ENCODE peak calls at places on chromosomes 11 and 22, in nine cellular contexts. Y is lower leg skin; V is globus pallidus; F is coronary artery; T is activated T-helper 1 cell treated with Interleukin-2 at 50 U/mL for 16 hours; S is left ventricle myocardium inferior; E is stimulated activated CD4-positive, alpha-beta T cell treated with anti-CD3 and anti-CD28 coated beads, Interleukin-2, amount 100 ng/mL, for 48 hours; G is T-helper 1 cell; X is activated T-cell treated with anti-CD3 and anti-CD28 coated beads, Interleukin-2, amount 50 U/mL, for 4 hours. Q is an unnamed sample.

GRCh38 chr22:21102659-21103267 is 57.0 kb downstream of the LRRC74B start:
- DNase-seq in Y (peak), V (peak), F (no peak), T (peak), S (peak), E (peak), G (peak), X (peak), Q (peak)

GRCh38 chr11:86571273-86571948 is 101.0 kb downstream of the ME3 start:
- DNase-seq in Y (no peak), V (no peak), F (no peak), T (no peak), S (no peak), E (no peak), G (no peak), X (no peak), Q (peak)

GRCh38 chr22:29638678-29639077 is 35.2 kb downstream of the NF2 start:
- DNase-seq in Y (no peak), V (no peak), F (no peak), T (no peak), S (no peak), E (no peak), G (no peak), X (no peak), Q (no peak)

GRCh38 chr11:70326843-70327242 is 56.4 kb downstream of the PPFIA1 start:
- DNase-seq in Y (no peak), V (no peak), F (no peak), T (no peak), S (no peak), E (no peak), G (no peak), X (no peak), Q (no peak)

GRCh38 chr22:49963647-49964026 is 3.1 kb downstream of the PIM3 start:
- DNase-seq in Y (peak), V (no peak), F (no peak), T (no peak), S (peak), E (no peak), G (no peak), X (no peak), Q (no peak)

GRCh38 chr22:29114392-29114791 is 41.6 kb downstream of the KREMEN1 start:
- DNase-seq in Y (no peak), V (no peak), F (no peak), T (no peak), S (no peak), E (no peak), G (no peak), X (no peak), Q (no peak)

GRCh38 chr11:10669258-10670033 is 24.1 kb downstream of the IRAG1 start:
- DNase-seq in Y (no peak), V (no peak), F (no peak), T (no peak), S (no peak), E (no peak), G (no peak), X (no peak), Q (peak)

GRCh38 chr11:123308077-123308476 is 113.0 kb upstream of the CLMP start:
- DNase-seq in Y (no peak), V (no peak), F (no peak), T (no peak), S (no peak), E (no peak), G (no peak), X (no peak), Q (peak)

GRCh38 chr11:90468923-90469322 is 246.1 kb upstream of the CHORDC1 start:
- DNase-seq in Y (no peak), V (no peak), F (no peak), T (no peak), S (no peak), E (no peak), G (no peak), X (no peak), Q (no peak)

GRCh38 chr11:109320595-109320994 is 101.4 kb upstream of the C11orf87 start:
- DNase-seq in Y (no peak), V (no peak), F (no peak), T (no peak), S (no peak), E (no peak), G (no peak), X (no peak), Q (no peak)

GRCh38 chr11:44952500-44953260 is 2.0 kb upstream of the TP53I11 start:
- DNase-seq in Y (no peak), V (no peak), F (no peak), T (no peak), S (no peak), E (no peak), G (no peak), X (no peak), Q (no peak)

GRCh38 chr11:57792060-57792541 is 30.5 kb downstream of the CTNND1 start:
- DNase-seq in Y (peak), V (peak), F (no peak), T (peak), S (peak), E (peak), G (peak), X (peak), Q (no peak)

GRCh38 chr11:93063101-93063500 is 93.7 kb downstream of the MTNR1B start:
- DNase-seq in Y (no peak), V (no peak), F (no peak), T (no peak), S (no peak), E (no peak), G (no peak), X (no peak), Q (no peak)

GRCh38 chr11:123253909-123254308 is 58.9 kb upstream of the CLMP start:
- DNase-seq in Y (no peak), V (no peak), F (no peak), T (no peak), S (no peak), E (no peak), G (no peak), X (no peak), Q (peak)

Q was measured in cerebellar cortex.